ENCODE peak calls at places on chromosome 4, in seven cellular contexts. D, N, W, L, B, G and O are unnamed samples.

GRCh38 chr4:111854494-111855087 is 290.7 kb upstream of the FAM241A start:
- DNase-seq in D (peak), N (no peak), W (no peak), L (no peak), B (peak), G (peak), O (no peak)

GRCh38 chr4:53702334-53703266 is 111.3 kb upstream of the LNX1 start:
- DNase-seq in D (peak), N (peak), W (peak), L (peak), B (peak), G (peak), O (peak)

GRCh38 chr4:180610317-180610716 is 1632.9 kb upstream of the TENM3 start:
- DNase-seq in D (no peak), N (no peak), W (no peak), L (no peak), B (no peak), G (no peak), O (no peak)

GRCh38 chr4:144355809-144356757 is 215.6 kb upstream of the GYPA start:
- DNase-seq in D (no peak), N (no peak), W (peak), L (no peak), B (peak), G (peak), O (no peak)

GRCh38 chr4:100168521-100168920 is 21.7 kb downstream of the DDIT4L start:
- DNase-seq in D (no peak), N (no peak), W (no peak), L (no peak), B (no peak), G (no peak), O (no peak)

GRCh38 chr4:99624141-99624719 is 33.4 kb downstream of the C4orf54 start:
- DNase-seq in D (no peak), N (no peak), W (no peak), L (no peak), B (no peak), G (no peak), O (no peak)

GRCh38 chr4:15004701-15005301 is 2.5 kb downstream of the CPEB2 start:
- DNase-seq in D (peak), N (peak), W (peak), L (peak), B (peak), G (peak), O (peak)

GRCh38 chr4:38753021-38753806 is 29.6 kb downstream of the TLR10 start:
- DNase-seq in D (peak), N (peak), W (peak), L (no peak), B (peak), G (peak), O (peak)

GRCh38 chr4:94523617-94524016 is 71.9 kb downstream of the PDLIM5 start:
- DNase-seq in D (no peak), N (no peak), W (no peak), L (no peak), B (no peak), G (no peak), O (no peak)

GRCh38 chr4:186807131-186807530 is 83.5 kb upstream of the FAT1 start:
- DNase-seq in D (no peak), N (no peak), W (no peak), L (no peak), B (no peak), G (no peak), O (no peak)

GRCh38 chr4:79446145-79446544 is 38.1 kb upstream of the GK2 start:
- DNase-seq in D (no peak), N (no peak), W (no peak), L (no peak), B (no peak), G (no peak), O (no peak)

GRCh38 chr4:176601156-176601555 is 191.6 kb downstream of the VEGFC start:
- DNase-seq in D (no peak), N (no peak), W (no peak), L (no peak), B (no peak), G (peak), O (no peak)
- H3K27ac ChIP-seq in D (no peak), N (no peak), W (no peak), L (no peak), B (no peak), G (no peak), O (no peak)

GRCh38 chr4:36757623-36758311 is 476.4 kb downstream of the DTHD1 start:
- DNase-seq in D (no peak), N (no peak), W (no peak), L (no peak), B (no peak), G (no peak), O (no peak)
- H3K27ac ChIP-seq in D (no peak), N (no peak), W (no peak), L (no peak), B (no peak), G (no peak), O (no peak)

GRCh38 chr4:25022198-25022597 is 8.5 kb downstream of the LGI2 start:
- DNase-seq in D (no peak), N (no peak), W (no peak), L (no peak), B (no peak), G (no peak), O (no peak)
- H3K27ac ChIP-seq in D (no peak), N (no peak), W (no peak), L (no peak), B (no peak), G (no peak), O (no peak)

GRCh38 chr4:122700178-122700725 is 32.3 kb upstream of the BBS12 start:
- DNase-seq in D (peak), N (no peak), W (no peak), L (peak), B (peak), G (peak), O (peak)
- H3K27ac ChIP-seq in D (peak), N (no peak), W (no peak), L (no peak), B (no peak), G (no peak), O (no peak)

GRCh38 chr4:6938237-6938636 is 28.6 kb downstream of the TBC1D14 start:
- DNase-seq in D (no peak), N (no peak), W (no peak), L (no peak), B (peak), G (no peak), O (peak)
- H3K27ac ChIP-seq in D (no peak), N (no peak), W (peak), L (peak), B (peak), G (no peak), O (no peak)

DNA sequence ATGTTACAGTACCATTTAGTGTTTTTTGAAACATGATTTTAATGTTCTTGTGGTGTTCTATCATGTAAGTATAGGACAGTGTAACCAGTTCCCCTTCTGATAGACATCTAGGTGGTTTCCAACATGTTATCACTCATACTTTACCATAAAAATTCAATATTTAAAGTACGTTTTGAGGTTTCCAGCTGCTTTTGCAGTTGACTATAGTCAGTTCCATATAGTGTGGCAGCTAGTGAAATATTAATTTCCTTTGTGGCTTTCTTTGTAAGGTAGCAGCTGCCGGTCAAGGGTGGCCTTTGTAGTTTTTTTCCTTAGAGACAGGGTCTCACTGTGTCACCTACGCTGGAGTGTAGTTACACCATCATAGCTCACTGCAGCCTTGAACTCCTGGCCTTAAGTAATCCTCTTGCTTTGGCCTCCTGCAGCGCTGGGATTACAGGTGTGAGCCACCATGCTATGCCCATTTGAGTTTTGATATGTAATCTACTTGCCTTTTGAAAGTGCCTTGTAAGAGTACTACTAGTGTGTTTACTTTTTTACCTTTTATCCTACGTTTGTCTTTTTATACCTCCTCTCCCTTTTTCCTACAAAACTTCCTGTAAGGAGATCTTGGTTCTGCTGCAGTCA is 63.0 kb downstream of the ARHGAP10 start:
- DNase-seq in D (no peak), N (no peak), W (no peak), L (no peak), B (no peak), G (no peak), O (no peak)
- H3K27ac ChIP-seq in D (no peak), N (no peak), W (no peak), L (no peak), B (no peak), G (no peak), O (no peak)

GRCh38 chr4:46270986-46271596 is 118.8 kb downstream of the GABRA2 start:
- DNase-seq in D (no peak), N (no peak), W (no peak), L (no peak), B (no peak), G (peak), O (no peak)
- H3K27ac ChIP-seq in D (no peak), N (no peak), W (no peak), L (no peak), B (no peak), G (no peak), O (no peak)